ENCODE peak calls at places on chromosomes 5 and 9, in four cellular contexts. B, I, O and N are unnamed samples.

GRCh38 chr5:67166460-67166871 is 30.1 kb downstream of the CD180 start:
- DNase-seq in B (no peak), I (no peak), O (peak), N (no peak)

GRCh38 chr5:151020304-151021031 is at the start of gene GPX3:
- DNase-seq in O (peak), B (no peak), I (peak), N (no peak)

GRCh38 chr5:137737349-137738256 is 1.7 kb upstream of the KLHL3 start:
- DNase-seq in I (no peak), O (peak), B (no peak), N (peak)

GRCh38 chr5:34022131-34022705 is 14.4 kb upstream of the AMACR start:
- DNase-seq in O (no peak), I (peak), B (no peak), N (peak)

GRCh38 chr9:91905958-91906585 is 44.0 kb downstream of the ROR2 start:
- DNase-seq in O (peak), I (peak), B (no peak), N (no peak)

GRCh38 chr5:9439651-9440292 is 106.1 kb downstream of the SEMA5A start:
- DNase-seq in B (no peak), I (no peak), O (no peak), N (no peak)

GRCh38 chr9:116901260-116901659 is 214.2 kb downstream of the TRIM32 start:
- DNase-seq in O (no peak), I (no peak), B (peak), N (no peak)

GRCh38 chr9:37011530-37011929 is 22.5 kb downstream of the PAX5 start:
- DNase-seq in B (no peak), O (no peak), I (no peak), N (no peak)

GRCh38 chr5:107285772-107286171 is 385.0 kb downstream of the EFNA5 start:
- DNase-seq in I (no peak), B (no peak), O (no peak), N (no peak)

GRCh38 chr9:127938298-127938690 is 640 bp upstream of the DPM2 start:
- DNase-seq in O (no peak), B (no peak), I (no peak), N (peak)

GRCh38 chr9:93035106-93035660 is 23.3 kb upstream of the SUSD3 start:
- DNase-seq in I (no peak), O (no peak), B (no peak), N (no peak)

GRCh38 chr5:15391648-15392392 is 108.2 kb upstream of the FBXL7 start:
- DNase-seq in B (no peak), O (no peak), I (no peak), N (no peak)

GRCh38 chr5:10321882-10322281 is 14.2 kb upstream of the CMBL start:
- DNase-seq in O (no peak), I (no peak), B (no peak), N (no peak)

GRCh38 chr5:158686240-158686639 is 413.5 kb downstream of the EBF1 start:
- DNase-seq in O (no peak), B (no peak), I (no peak), N (no peak)

GRCh38 chr5:139911425-139912120 is 116.0 kb downstream of the PSD2 start:
- DNase-seq in I (no peak), B (no peak), O (peak), N (no peak)

GRCh38 chr5:91384671-91385430 is 1.7 kb upstream of the ARRDC3 start:
- DNase-seq in I (peak), O (peak), B (peak), N (peak)

GRCh38 chr5:134142806-134143205 is 28.3 kb downstream of the TCF7 start:
- DNase-seq in B (no peak), O (no peak), I (no peak), N (no peak)

GRCh38 chr5:56829137-56829536 is 13.8 kb downstream of the MAP3K1 start:
- DNase-seq in O (peak), B (no peak), I (peak), N (no peak)

GRCh38 chr9:99169982-99170761 is 51.6 kb downstream of the ALG2 start:
- DNase-seq in I (no peak), O (no peak), B (no peak), N (no peak)
- TF ChIP-seq CTCF in I (no peak), O (no peak), B (peak), N (no peak)

DNA sequence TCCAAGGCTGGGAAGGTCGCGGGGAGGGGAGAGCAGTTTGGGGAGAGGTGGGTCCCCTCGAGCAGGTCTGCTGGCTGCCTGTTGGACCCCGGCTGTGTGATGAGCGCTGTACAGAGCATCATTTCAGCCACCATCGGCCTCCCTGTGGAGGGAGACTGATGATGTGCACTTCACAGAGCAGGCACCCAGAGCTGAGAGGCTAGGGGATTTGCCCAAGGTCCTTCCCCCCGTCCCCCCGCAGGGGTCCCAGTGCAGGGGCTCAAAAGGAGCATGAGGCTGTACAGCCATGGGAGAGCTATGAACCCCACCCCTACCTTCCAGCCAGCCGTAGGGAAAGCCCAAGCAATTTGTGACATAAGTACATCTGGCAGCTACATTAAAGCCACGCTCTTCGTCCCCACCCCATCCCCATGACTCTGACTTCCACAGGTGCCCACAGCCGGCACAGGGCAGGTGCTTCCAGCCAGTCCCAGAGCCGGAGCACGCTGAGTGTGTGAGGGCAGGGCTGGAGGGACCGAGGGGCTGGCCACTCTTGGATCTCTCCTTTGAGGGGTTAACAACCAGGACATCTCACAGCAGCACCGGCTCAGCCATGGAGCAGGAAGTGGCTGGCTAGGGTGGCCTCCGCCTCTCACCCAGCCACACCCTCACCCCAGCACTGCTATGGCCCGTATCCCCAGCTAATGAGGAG is 2.3 kb upstream of the FAM78A start:
- DNase-seq in O (no peak), B (no peak), I (no peak), N (no peak)
- H3K4me3 ChIP-seq in O (peak), B (no peak), I (no peak), N (no peak)

GRCh38 chr9:98860871-98861293 is 53.4 kb downstream of the GALNT12 start:
- DNase-seq in I (peak), B (peak), O (peak), N (peak)
- TF ChIP-seq CTCF in I (peak), B (peak), O (peak), N (peak)

GRCh38 chr9:121283856-121284732 is 16.1 kb downstream of the GSN start:
- DNase-seq in B (no peak), I (peak), O (peak), N (no peak)

GRCh38 chr9:121284733-121285451 is 16.9 kb downstream of the GSN start:
- DNase-seq in I (peak), O (peak), B (no peak), N (no peak)

GRCh38 chr9:121286973-121287721 is 19.2 kb downstream of the GSN start:
- DNase-seq in O (peak), B (peak), I (peak), N (peak)

GRCh38 chr9:121286688-121286972 is 18.7 kb downstream of the GSN start:
- DNase-seq in O (no peak), I (no peak), B (no peak), N (no peak)

GRCh38 chr9:121285835-121286687 is 18.1 kb downstream of the GSN start:
- DNase-seq in I (peak), B (no peak), O (peak), N (peak)
- H3K4me3 ChIP-seq in I (no peak), B (no peak), O (no peak), N (no peak)

GRCh38 chr5:174698156-174698555 is 26.2 kb upstream of the MSX2 start:
- DNase-seq in I (no peak), O (no peak), B (no peak), N (no peak)
- TF ChIP-seq CTCF in I (no peak), O (no peak), B (no peak), N (no peak)

DNA sequence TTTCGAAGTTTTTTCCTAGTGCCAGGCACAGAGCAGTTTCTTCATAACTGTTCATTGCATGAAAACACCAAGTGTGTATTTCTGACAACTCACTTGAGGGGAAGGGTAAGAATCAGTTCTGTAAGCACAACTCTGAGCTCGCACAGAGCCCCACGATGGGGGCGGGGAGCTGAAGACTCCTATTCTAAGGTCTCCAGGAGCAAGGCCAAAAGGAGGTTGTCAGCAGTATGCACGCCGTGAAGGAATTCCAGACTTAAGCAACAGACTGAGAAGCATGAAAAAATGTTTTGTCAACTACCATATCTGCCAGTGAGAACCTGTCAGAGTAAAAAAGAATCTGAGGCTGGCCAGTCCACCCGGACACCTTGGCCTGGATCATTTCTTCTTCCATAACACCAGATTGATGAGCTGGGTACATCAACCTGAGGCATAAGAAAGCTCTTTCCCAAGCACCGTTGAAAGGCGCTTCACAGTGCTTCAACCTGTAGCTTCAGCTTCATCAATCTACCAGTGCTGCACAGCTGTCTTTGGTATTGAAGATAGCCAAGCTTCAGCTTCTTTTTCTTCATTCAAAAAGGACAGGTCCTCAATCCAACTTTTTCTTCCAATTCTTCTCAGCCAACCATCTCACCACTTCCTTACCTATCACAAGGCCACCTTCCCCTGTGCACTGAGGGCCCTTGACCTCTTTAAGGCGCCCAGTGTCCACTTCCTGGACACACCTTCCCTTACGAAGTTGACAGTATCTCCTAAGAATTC is 1.1 kb upstream of the CTNNAL1 start:
- DNase-seq in I (peak), O (no peak), B (no peak), N (peak)
- H3K4me3 ChIP-seq in I (no peak), O (no peak), B (no peak), N (peak)